ENCODE peak calls at places on chromosomes 3 and 15, in five cellular contexts. J is mucosa of gallbladder; W is activated B cell treated with CpG ODN at 0.5 μM for 24 hours; V is activated T-cell treated with anti-CD3 and anti-CD28 coated beads, Interleukin-2, amount 50 U/mL, for 1 hour; G is HL-60. Y is an unnamed sample.

GRCh38 chr3:98556164-98557130 is 24.7 kb downstream of the GPR15 start:
- DNase-seq in J (no peak), W (no peak), V (peak; percentile 39), G (no peak), Y (no peak)

GRCh38 chr3:150106752-150107428 is 136.2 kb upstream of the PFN2 start:
- DNase-seq in J (no peak), W (no peak), V (no peak), G (no peak), Y (no peak)

GRCh38 chr15:65530318-65531111 is at the start of gene HACD3:
- DNase-seq in J (peak; percentile 79), W (peak; percentile 92), V (peak; percentile 92), G (peak; percentile 77), Y (peak; percentile 79)

GRCh38 chr3:17954801-17955200 is 212.4 kb upstream of the TBC1D5 start:
- DNase-seq in J (no peak), W (no peak), V (no peak), G (no peak), Y (no peak)

GRCh38 chr15:36977620-36978610 is 122.4 kb downstream of the MEIS2 start:
- DNase-seq in J (peak; percentile 38), W (no peak), V (no peak), G (no peak), Y (no peak)

GRCh38 chr3:194300392-194300758 is 50.8 kb downstream of the CPN2 start:
- DNase-seq in J (peak; percentile 68), W (no peak), V (no peak), G (no peak), Y (no peak)

GRCh38 chr3:13022348-13023250 is 50.6 kb downstream of the IQSEC1 start:
- DNase-seq in J (peak; percentile 47), W (peak; percentile 70), V (no peak), G (no peak), Y (peak; percentile 87)

GRCh38 chr3:49747792-49748480 is 24.2 kb upstream of the GMPPB start:
- DNase-seq in J (no peak), W (no peak), V (no peak), G (no peak), Y (no peak)

GRCh38 chr3:184636774-184637316 is 75.0 kb downstream of the MAGEF1 start:
- DNase-seq in J (no peak), W (no peak), V (no peak), G (peak; percentile 92), Y (no peak)

GRCh38 chr3:178623666-178624255 is 87.5 kb downstream of the KCNMB2 start:
- DNase-seq in J (no peak), W (no peak), V (no peak), G (no peak), Y (no peak)

GRCh38 chr3:46662771-46663551 is 30.5 kb downstream of the ALS2CL start:
- DNase-seq in J (no peak), W (no peak), V (no peak), G (no peak), Y (peak; percentile 62)

GRCh38 chr15:44545934-44546802 is 9.2 kb downstream of the EIF3J start:
- DNase-seq in J (no peak), W (no peak), V (no peak), G (no peak), Y (no peak)

GRCh38 chr15:61530769-61531168 is 301.7 kb upstream of the RORA start:
- DNase-seq in J (no peak), W (no peak), V (no peak), G (no peak), Y (no peak)

GRCh38 chr3:166444336-166444735 is 607.1 kb upstream of the BCHE start:
- DNase-seq in J (no peak), W (no peak), V (no peak), G (no peak), Y (no peak)

GRCh38 chr3:105349988-105350387 is 16.7 kb upstream of the ALCAM start:
- DNase-seq in J (no peak), W (no peak), V (no peak), G (no peak), Y (no peak)

GRCh38 chr15:46452297-46452820 is 817.5 kb downstream of the SQOR start:
- DNase-seq in J (no peak), W (no peak), V (no peak), G (no peak), Y (no peak)

GRCh38 chr3:141085331-141086047 is 34.3 kb downstream of the SPSB4 start:
- DNase-seq in J (no peak), W (no peak), V (no peak), G (no peak), Y (no peak)

GRCh38 chr3:179865876-179866505 is 170.7 kb downstream of the PEX5L start:
- DNase-seq in J (no peak), W (no peak), V (no peak), G (no peak), Y (no peak)

GRCh38 chr3:190225186-190225692 is 97.0 kb downstream of the CLDN1 start:
- DNase-seq in J (no peak), W (no peak), V (no peak), G (no peak), Y (no peak)

GRCh38 chr15:84599906-84600305 is 903 bp upstream of the ZSCAN2 start:
- DNase-seq in J (no peak), W (no peak), V (no peak), G (no peak), Y (no peak)

GRCh38 chr3:25455316-25456232 is 27.5 kb downstream of the RARB start:
- DNase-seq in J (no peak), W (no peak), V (no peak), G (no peak), Y (no peak)

GRCh38 chr3:195690951-195691350 is 29.8 kb upstream of the MUC20 start:
- DNase-seq in J (no peak), W (peak; percentile 12), V (no peak), G (no peak), Y (no peak)

GRCh38 chr15:68725736-68726135 is 95.0 kb downstream of the ANP32A start:
- DNase-seq in J (peak; percentile 42), W (no peak), V (no peak), G (peak; percentile 78), Y (no peak)

GRCh38 chr3:28053759-28054158 is 187.7 kb upstream of the CMC1 start:
- DNase-seq in J (no peak), W (no peak), V (no peak), G (no peak), Y (no peak)

GRCh38 chr15:95192923-95193322 is 961.6 kb downstream of the MCTP2 start:
- DNase-seq in J (no peak), W (no peak), V (no peak), G (no peak), Y (no peak)

Y was measured in coronary artery.